ENCODE peak calls at places on chromosome 17, in seven cellular contexts. B, C, L, J, E, P and W are unnamed samples.

GRCh38 chr17:55177159-55177913 is 87.4 kb upstream of the HLF start:
- DNase-seq in B (no peak), C (no peak), L (peak), J (no peak), E (no peak), P (peak), W (peak)

GRCh38 chr17:6162892-6163291 is 92.7 kb downstream of the WSCD1 start:
- DNase-seq in B (no peak), C (no peak), L (no peak), J (no peak), E (no peak), P (no peak), W (no peak)

GRCh38 chr17:55265434-55266021 is 768 bp downstream of the HLF start:
- DNase-seq in B (no peak), C (no peak), L (peak), J (peak), E (no peak), P (no peak), W (no peak)

GRCh38 chr17:12047977-12048376 is 27.3 kb downstream of the MAP2K4 start:
- DNase-seq in B (peak), C (no peak), L (no peak), J (no peak), E (no peak), P (peak), W (peak)

GRCh38 chr17:43784628-43785101 is 4.4 kb downstream of the CFAP97D1 start:
- DNase-seq in B (peak), C (no peak), L (no peak), J (no peak), E (peak), P (peak), W (peak)

GRCh38 chr17:19750835-19751234 is 2.7 kb upstream of the ALDH3A1 start:
- DNase-seq in B (no peak), C (no peak), L (no peak), J (no peak), E (no peak), P (no peak), W (no peak)

GRCh38 chr17:18158022-18158600 is 25.5 kb upstream of the ALKBH5 start:
- DNase-seq in B (peak), C (peak), L (peak), J (peak), E (no peak), P (peak), W (peak)

GRCh38 chr17:17127156-17127555 is 79.0 kb downstream of the PLD6 start:
- DNase-seq in B (no peak), C (no peak), L (no peak), J (no peak), E (no peak), P (no peak), W (no peak)

GRCh38 chr17:82561429-82562035 is 42.0 kb downstream of the FOXK2 start:
- DNase-seq in B (no peak), C (no peak), L (no peak), J (no peak), E (no peak), P (no peak), W (no peak)

GRCh38 chr17:80330276-80330675 is 69.6 kb downstream of the RNF213 start:
- DNase-seq in B (no peak), C (no peak), L (no peak), J (no peak), E (no peak), P (no peak), W (no peak)

GRCh38 chr17:59870482-59870881 is 22.3 kb downstream of the TUBD1 start:
- DNase-seq in B (no peak), C (no peak), L (no peak), J (no peak), E (no peak), P (no peak), W (no peak)

GRCh38 chr17:78359216-78359935 is 501 bp downstream of the SOCS3 start:
- DNase-seq in B (peak), C (no peak), L (peak), J (no peak), E (no peak), P (peak), W (peak)

GRCh38 chr17:62744259-62744658 is 63.9 kb downstream of the MARCHF10 start:
- DNase-seq in B (no peak), C (no peak), L (no peak), J (no peak), E (no peak), P (no peak), W (no peak)

GRCh38 chr17:58667934-58668597 is 23.8 kb downstream of the TEX14 start:
- DNase-seq in B (peak), C (no peak), L (no peak), J (no peak), E (no peak), P (peak), W (no peak)

GRCh38 chr17:56648341-56648740 is 54.8 kb downstream of the NOG start:
- DNase-seq in B (no peak), C (no peak), L (no peak), J (no peak), E (no peak), P (no peak), W (no peak)

GRCh38 chr17:56648814-56649213 is 55.3 kb downstream of the NOG start:
- DNase-seq in B (no peak), C (no peak), L (no peak), J (no peak), E (no peak), P (no peak), W (no peak)

GRCh38 chr17:56653877-56654276 is 60.4 kb downstream of the NOG start:
- DNase-seq in B (peak), C (peak), L (peak), J (no peak), E (no peak), P (peak), W (peak)

GRCh38 chr17:56656961-56657360 is 63.5 kb downstream of the NOG start:
- DNase-seq in B (no peak), C (no peak), L (no peak), J (no peak), E (no peak), P (no peak), W (no peak)

GRCh38 chr17:56652608-56653007 is 59.1 kb downstream of the NOG start:
- DNase-seq in B (no peak), C (no peak), L (no peak), J (no peak), E (no peak), P (no peak), W (no peak)
- TF ChIP-seq CTCF in B (no peak), C (no peak), L (no peak), J (no peak), E (no peak), P (no peak), W (no peak)

GRCh38 chr17:56912105-56912999 is 1.5 kb downstream of the TRIM25 start:
- DNase-seq in B (no peak), C (no peak), L (no peak), J (peak), E (no peak), P (peak), W (peak)
- H3K4me3 ChIP-seq in B (peak), C (peak), L (peak), J (peak), E (peak), P (peak), W (peak)

GRCh38 chr17:74094651-74095050 is 108.8 kb upstream of the RPL38 start:
- DNase-seq in B (no peak), C (no peak), L (no peak), J (no peak), E (no peak), P (no peak), W (no peak)

GRCh38 chr17:74086992-74087391 is 116.5 kb upstream of the RPL38 start:
- DNase-seq in B (no peak), C (no peak), L (no peak), J (no peak), E (no peak), P (no peak), W (no peak)

GRCh38 chr17:74085434-74085833 is 118.0 kb upstream of the RPL38 start:
- DNase-seq in B (no peak), C (no peak), L (no peak), J (no peak), E (no peak), P (no peak), W (no peak)

DNA sequence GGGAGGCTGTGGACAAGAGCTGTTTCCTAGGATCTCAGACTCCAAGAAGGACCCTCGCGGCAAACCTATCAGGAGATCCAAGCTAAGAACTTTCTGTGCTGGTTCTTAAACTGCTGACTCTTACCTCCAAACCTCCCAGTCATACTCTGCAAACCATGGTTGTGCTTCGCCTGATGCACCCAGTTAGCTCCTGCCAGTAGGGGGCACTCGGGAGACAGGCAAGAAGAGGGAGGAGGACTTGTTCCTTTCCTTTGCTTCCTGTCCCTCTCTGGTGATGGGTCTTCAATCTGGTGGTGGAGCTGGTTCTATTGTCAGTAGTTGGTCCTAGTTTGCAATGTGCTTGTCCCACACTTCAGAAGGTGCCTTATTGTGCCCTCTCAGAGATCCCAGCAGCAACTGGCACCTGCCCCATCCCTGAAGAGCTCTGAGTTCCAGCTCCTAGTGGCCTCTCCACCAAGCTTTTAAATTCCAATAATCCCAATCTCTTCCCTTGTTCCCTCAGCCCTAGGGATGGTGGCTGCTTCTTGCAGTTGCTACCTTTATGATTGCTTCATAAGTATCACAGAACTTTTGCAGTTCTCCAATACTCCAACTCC is 113.5 kb upstream of the RPL38 start:
- DNase-seq in B (peak), C (peak), L (peak), J (no peak), E (peak), P (peak), W (peak)
- TF ChIP-seq CTCF in B (peak), C (peak), L (peak), J (no peak), E (peak), P (peak), W (peak)

DNA sequence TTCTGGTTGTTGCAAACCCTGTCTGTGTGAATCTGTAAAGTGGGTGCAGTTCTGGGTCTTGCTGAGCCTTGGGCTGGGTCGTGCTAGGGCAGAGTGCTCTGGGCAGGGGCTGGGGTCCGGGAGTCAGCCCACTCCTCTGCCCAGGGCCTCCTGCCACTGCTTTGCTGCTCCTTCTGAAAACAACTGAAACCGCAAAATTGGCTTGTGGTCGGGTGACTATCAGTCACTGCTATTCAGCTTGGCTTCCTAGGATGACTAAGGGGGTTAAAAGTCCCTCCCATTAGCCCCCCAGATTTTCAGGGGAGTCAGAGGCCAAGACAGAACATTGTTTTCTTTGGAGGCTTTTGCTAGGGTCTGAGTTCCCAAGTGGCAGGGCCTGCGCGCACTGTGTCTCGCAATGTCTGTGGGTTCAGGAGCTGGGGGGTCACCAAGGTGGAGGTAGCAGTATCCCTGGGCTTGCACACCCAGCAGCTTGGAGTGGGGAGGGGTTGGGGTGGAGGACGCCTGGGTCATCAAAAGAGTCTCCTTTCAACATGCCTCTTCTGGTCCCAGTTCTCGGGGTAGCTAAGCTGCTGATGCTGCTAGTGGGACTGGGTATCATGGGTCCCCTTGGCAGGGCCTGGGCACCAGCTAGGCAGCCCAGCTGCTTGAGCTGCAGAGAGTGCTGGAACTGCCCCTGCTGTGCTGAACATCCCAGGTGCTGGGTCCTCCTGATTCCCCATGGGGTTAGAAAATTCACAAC is 13.5 kb upstream of the TBX21 start:
- DNase-seq in B (peak), C (no peak), L (no peak), J (no peak), E (peak), P (peak), W (peak)
- H3K4me3 ChIP-seq in B (no peak), C (no peak), L (no peak), J (no peak), E (no peak), P (no peak), W (no peak)

DNA sequence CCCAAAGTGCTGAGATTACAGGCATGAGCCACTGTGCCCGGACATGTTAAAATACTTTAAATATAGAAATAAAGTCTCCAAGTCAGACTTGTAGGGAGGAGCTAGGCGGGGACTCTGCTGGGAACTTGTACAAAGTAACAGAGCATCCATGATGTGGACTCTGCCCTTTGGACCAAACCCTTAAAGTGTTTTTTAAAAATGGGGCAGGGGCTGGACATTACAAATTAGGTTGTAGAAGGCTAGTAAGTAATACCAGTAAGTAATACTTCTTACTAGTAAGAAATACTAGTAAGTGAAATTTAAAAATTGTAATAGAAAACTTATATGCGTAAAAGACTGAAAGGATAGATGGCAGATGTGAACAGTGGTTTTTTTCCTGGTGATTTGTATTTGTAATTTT is 9.7 kb upstream of the SPATA32 start:
- DNase-seq in B (no peak), C (no peak), L (no peak), J (no peak), E (no peak), P (no peak), W (no peak)
- TF ChIP-seq CTCF in B (no peak), C (no peak), L (no peak), J (no peak), E (no peak), P (no peak), W (no peak)

GRCh38 chr17:38421224-38421841 is 6.9 kb upstream of the ARHGAP23 start:
- DNase-seq in B (peak), C (no peak), L (no peak), J (no peak), E (no peak), P (peak), W (peak)

GRCh38 chr17:38420518-38420917 is 7.7 kb upstream of the ARHGAP23 start:
- DNase-seq in B (no peak), C (no peak), L (no peak), J (no peak), E (no peak), P (no peak), W (no peak)

GRCh38 chr17:38418693-38419507 is 9.4 kb upstream of the ARHGAP23 start:
- DNase-seq in B (no peak), C (no peak), L (no peak), J (no peak), E (no peak), P (no peak), W (no peak)

GRCh38 chr17:38418069-38418692 is 10.1 kb upstream of the ARHGAP23 start:
- DNase-seq in B (no peak), C (no peak), L (no peak), J (no peak), E (no peak), P (no peak), W (no peak)

GRCh38 chr17:38419508-38419981 is 8.7 kb upstream of the ARHGAP23 start:
- DNase-seq in B (no peak), C (no peak), L (no peak), J (no peak), E (no peak), P (no peak), W (no peak)
- H3K4me3 ChIP-seq in B (no peak), C (no peak), L (no peak), J (peak), E (no peak), P (no peak), W (no peak)

DNA sequence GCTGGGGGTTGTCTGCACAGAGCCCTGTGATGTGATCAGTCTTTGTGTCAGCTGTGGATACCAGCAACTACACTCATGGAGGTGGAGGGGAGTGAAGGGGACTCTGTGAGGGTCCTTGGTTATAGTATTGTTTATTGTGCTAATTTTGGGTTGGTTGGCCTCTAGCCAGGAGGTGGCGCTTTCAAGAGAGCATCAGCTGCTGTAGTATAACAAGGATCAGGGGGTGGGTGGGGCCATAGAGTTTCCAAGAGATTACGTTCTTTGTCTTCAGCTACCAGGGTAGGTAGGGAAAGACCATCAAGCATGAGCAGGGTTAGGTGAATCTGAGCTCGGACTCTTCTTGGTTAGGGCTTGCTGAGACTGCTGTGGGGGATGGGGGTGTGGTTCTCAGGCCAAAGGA is 97.1 kb upstream of the HS3ST3A1 start:
- DNase-seq in B (no peak), C (no peak), L (no peak), J (no peak), E (no peak), P (no peak), W (no peak)
- TF ChIP-seq CTCF in B (no peak), C (no peak), L (no peak), J (no peak), E (no peak), P (no peak), W (no peak)

GRCh38 chr17:29291163-29291752 is 2.7 kb downstream of the NUFIP2 start:
- DNase-seq in B (peak), C (no peak), L (peak), J (no peak), E (peak), P (peak), W (peak)
- H3K4me3 ChIP-seq in B (peak), C (peak), L (no peak), J (peak), E (peak), P (peak), W (peak)